ENCODE peak calls at places on chromosome 12, in eight cellular contexts. E, L, U, M, W, X, D and H are unnamed samples.

GRCh38 chr12:24960222-24960855 is 11.4 kb upstream of the BCAT1 start:
- DNase-seq in E (peak), W (peak), X (peak), L (no peak), D (peak), M (peak), U (no peak), H (peak)

GRCh38 chr12:119328111-119328510 is 6.4 kb upstream of the CCDC60 start:
- DNase-seq in W (peak), D (no peak), X (peak), U (no peak), M (no peak), E (no peak), L (no peak), H (no peak)

GRCh38 chr12:130098301-130099005 is 63.8 kb upstream of the FZD10 start:
- DNase-seq in L (no peak), X (no peak), M (no peak), U (no peak), W (no peak), E (no peak), D (no peak), H (no peak)

GRCh38 chr12:98232753-98233385 is 282.5 kb upstream of the TMPO start:
- DNase-seq in E (no peak), L (no peak), W (no peak), U (no peak), D (no peak), M (no peak), X (no peak), H (no peak)

GRCh38 chr12:66823857-66824570 is 145.1 kb upstream of the GRIP1 start:
- DNase-seq in W (no peak), U (no peak), D (no peak), M (no peak), L (no peak), X (no peak), E (no peak), H (no peak)

GRCh38 chr12:29750131-29750927 is 33.4 kb downstream of the TMTC1 start:
- DNase-seq in E (no peak), W (no peak), L (no peak), U (no peak), M (no peak), X (no peak), D (no peak), H (no peak)

GRCh38 chr12:92509156-92509758 is 193.5 kb upstream of the PLEKHG7 start:
- DNase-seq in D (no peak), L (no peak), X (no peak), W (no peak), M (no peak), E (peak), U (no peak), H (no peak)

GRCh38 chr12:19970116-19970515 is 398.2 kb upstream of the PDE3A start:
- DNase-seq in D (peak), U (no peak), X (no peak), L (no peak), E (peak), M (no peak), W (no peak), H (peak)

GRCh38 chr12:69027411-69027811 is 94.4 kb upstream of the CPM start:
- DNase-seq in U (no peak), E (peak), W (no peak), M (no peak), D (peak), L (no peak), X (no peak), H (peak)

GRCh38 chr12:75528272-75528671 is 16.9 kb upstream of the KRR1 start:
- DNase-seq in X (no peak), D (no peak), W (no peak), L (no peak), E (no peak), M (no peak), U (no peak), H (no peak)

GRCh38 chr12:64696065-64696741 is 63.0 kb downstream of the GNS start:
- DNase-seq in D (peak), X (no peak), U (no peak), L (no peak), E (peak), W (no peak), M (no peak), H (peak)

GRCh38 chr12:15364221-15365170 is 42.2 kb downstream of the PTPRO start:
- DNase-seq in D (peak), M (no peak), W (no peak), U (no peak), X (no peak), L (no peak), E (peak), H (peak)

GRCh38 chr12:95790912-95791849 is 617 bp upstream of the NTN4 start:
- DNase-seq in X (peak), E (peak), L (peak), D (peak), M (peak), W (peak), U (no peak), H (no peak)

GRCh38 chr12:74915718-74916117 is 293.9 kb downstream of the KCNC2 start:
- DNase-seq in U (no peak), L (no peak), X (no peak), M (no peak), W (no peak), E (no peak), D (no peak), H (no peak)

GRCh38 chr12:113959096-113959495 is 7.0 kb downstream of the RBM19 start:
- DNase-seq in X (no peak), W (no peak), U (no peak), E (no peak), L (no peak), M (no peak), D (no peak), H (no peak)

GRCh38 chr12:73598626-73599025 is 939.0 kb upstream of the ATXN7L3B start:
- DNase-seq in U (no peak), L (no peak), X (no peak), M (no peak), W (no peak), D (no peak), E (no peak), H (no peak)

GRCh38 chr12:53623986-53624385 is 2.2 kb downstream of the ATF7 start:
- DNase-seq in L (no peak), E (peak), X (no peak), M (no peak), W (no peak), U (no peak), D (peak), H (peak)
- H3K4me3 ChIP-seq in L (peak), E (peak), X (peak), M (no peak), W (peak), U (peak), D (no peak), H (peak)

GRCh38 chr12:21655594-21655993 is 2.0 kb downstream of the LDHB start:
- DNase-seq in M (no peak), U (no peak), L (no peak), D (no peak), W (no peak), E (no peak), X (no peak), H (no peak)
- H3K4me3 ChIP-seq in M (no peak), U (peak), L (no peak), D (peak), W (peak), E (peak), X (peak), H (peak)

GRCh38 chr12:118053071-118053985 is 7.7 kb downstream of the WSB2 start:
- DNase-seq in M (no peak), D (no peak), E (peak), W (no peak), X (no peak), U (no peak), L (no peak), H (no peak)

GRCh38 chr12:118055865-118056773 is 4.9 kb downstream of the WSB2 start:
- DNase-seq in W (no peak), E (no peak), U (no peak), L (no peak), M (no peak), X (no peak), D (no peak), H (no peak)

GRCh38 chr12:118055144-118055557 is 5.8 kb downstream of the WSB2 start:
- DNase-seq in X (peak), L (no peak), M (peak), U (no peak), E (peak), W (peak), D (no peak), H (peak)

GRCh38 chr12:118050972-118051910 is 9.7 kb downstream of the WSB2 start:
- DNase-seq in D (no peak), E (peak), M (no peak), X (no peak), W (no peak), U (no peak), L (no peak), H (no peak)

GRCh38 chr12:118052324-118053070 is 8.5 kb downstream of the WSB2 start:
- DNase-seq in X (no peak), W (peak), E (peak), M (peak), D (peak), L (peak), U (no peak), H (peak)
- H3K4me3 ChIP-seq in X (no peak), W (no peak), E (no peak), M (no peak), D (no peak), L (peak), U (no peak), H (no peak)

DNA sequence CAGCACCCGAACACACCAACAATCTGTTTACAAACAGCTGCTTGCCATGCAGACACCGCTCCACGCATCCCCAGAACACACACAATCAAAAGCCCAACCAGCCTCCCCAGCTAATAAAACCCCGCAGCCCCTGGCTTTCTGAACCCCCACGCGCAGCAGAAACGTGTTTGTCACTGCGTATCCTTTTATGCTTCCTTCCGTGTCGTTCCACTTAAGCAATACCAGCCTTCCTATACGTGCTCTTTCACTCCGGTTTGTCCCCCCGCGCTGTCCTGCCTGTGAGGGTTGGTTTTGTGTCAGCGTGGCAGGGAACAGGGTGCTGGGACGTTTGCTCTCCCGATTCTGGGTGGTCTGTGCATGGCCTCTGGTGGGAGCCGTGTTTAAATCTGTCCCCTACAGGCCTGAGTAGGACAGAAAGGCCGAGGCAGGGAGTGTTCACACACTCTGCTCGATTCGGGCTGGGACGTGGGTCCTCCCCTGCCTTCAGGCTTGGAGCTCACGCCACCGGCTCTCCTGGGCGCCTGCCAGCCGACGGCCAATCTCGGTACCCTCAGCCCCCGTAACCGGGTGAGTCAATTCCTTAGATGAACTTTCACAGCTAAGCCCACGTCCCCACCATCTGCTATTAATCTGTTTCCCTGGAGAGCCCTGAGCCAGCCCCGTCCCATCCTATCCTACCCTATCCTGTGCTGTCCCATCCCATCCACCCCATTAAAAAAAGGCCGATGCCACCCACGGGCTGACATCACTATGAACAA is 60.0 kb downstream of the NOC4L start:
- DNase-seq in L (no peak), U (no peak), E (no peak), D (no peak), M (no peak), X (no peak), W (no peak), H (no peak)
- H3K4me3 ChIP-seq in L (no peak), U (no peak), E (no peak), D (no peak), M (no peak), X (no peak), W (no peak), H (no peak)

GRCh38 chr12:49548481-49548821 is 9.6 kb downstream of the KCNH3 start:
- DNase-seq in X (no peak), W (no peak), L (no peak), E (no peak), D (no peak), U (no peak), M (no peak), H (no peak)

GRCh38 chr12:49549735-49550710 is 11.2 kb downstream of the KCNH3 start:
- DNase-seq in L (no peak), M (no peak), D (no peak), U (no peak), E (no peak), X (no peak), W (peak), H (no peak)

GRCh38 chr12:49547090-49547690 is 8.4 kb downstream of the KCNH3 start:
- DNase-seq in X (no peak), M (no peak), W (no peak), E (no peak), D (no peak), U (no peak), L (no peak), H (no peak)

GRCh38 chr12:49550853-49551252 is 12.0 kb downstream of the KCNH3 start:
- DNase-seq in X (no peak), M (no peak), L (no peak), U (no peak), E (no peak), W (peak), D (no peak), H (no peak)

GRCh38 chr12:49548822-49549648 is 10.2 kb downstream of the KCNH3 start:
- DNase-seq in U (peak), M (no peak), L (no peak), E (peak), D (peak), W (peak), X (peak), H (no peak)
- H3K4me3 ChIP-seq in U (peak), M (no peak), L (peak), E (peak), D (no peak), W (no peak), X (peak), H (peak)

DNA sequence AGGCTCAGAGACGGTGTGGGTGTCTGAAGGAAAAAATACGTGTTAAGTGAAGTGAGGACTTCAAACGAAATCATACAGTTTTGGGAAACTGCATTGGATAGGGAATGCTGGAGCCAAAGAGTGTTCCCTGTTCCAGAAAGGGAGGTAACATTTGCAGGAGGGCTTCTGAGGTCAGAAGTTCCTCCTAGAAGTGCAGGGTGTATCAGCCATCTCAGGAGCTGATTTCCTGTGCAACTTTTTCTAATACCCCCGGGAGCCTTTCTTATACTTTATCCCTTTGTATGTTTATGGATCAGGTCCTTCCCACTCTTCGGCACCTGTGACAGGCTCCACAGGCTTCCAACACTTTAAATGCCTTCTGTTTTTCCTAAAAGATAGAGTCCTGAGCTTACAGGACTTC is 24.9 kb downstream of the ZNF664 start:
- DNase-seq in E (no peak), D (no peak), L (no peak), U (no peak), M (no peak), W (no peak), X (no peak), H (no peak)
- H3K4me3 ChIP-seq in E (no peak), D (no peak), L (no peak), U (no peak), M (no peak), W (no peak), X (no peak), H (no peak)

DNA sequence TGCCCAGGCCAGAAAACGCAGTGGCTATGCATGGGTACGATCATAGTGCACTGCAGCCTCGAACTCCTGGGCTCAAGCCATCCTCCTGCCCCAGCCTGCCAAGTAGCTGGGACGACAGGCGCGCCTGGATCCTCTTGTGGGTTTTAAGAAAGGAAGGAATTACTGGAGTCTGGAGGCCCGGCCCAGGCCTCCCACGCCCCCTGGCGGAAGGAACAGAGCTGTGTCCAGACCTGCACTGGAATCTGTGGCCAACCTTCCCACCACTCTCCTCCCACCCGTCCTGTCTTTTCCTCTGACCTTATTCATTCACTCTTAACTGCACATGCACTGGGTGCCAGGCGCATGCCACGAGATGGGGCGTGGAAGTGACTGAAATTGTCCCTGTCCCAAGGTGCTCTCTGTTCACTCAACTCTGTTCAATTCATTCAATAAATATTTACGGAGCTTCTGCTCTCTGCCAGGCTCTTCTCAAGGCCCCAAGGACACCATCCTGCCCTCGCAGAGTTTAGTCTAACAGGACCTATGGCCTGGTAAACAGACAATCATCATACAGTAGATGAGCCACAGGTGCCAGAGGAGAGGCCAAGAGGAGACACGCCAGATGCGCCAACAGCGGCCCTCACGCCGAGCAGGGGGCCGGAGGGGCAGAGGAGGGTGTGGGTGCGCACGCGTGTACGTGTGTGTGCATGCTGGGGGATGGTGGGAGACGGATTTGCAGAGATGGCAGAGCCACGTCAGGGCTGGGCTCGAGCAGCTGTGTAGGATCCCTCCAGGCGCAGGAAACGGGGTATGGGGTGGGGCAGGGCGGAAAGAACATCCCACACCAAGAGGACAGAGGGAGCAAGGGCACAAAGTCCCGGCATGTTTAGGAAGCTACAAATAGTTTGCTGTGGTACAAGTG is 13.7 kb upstream of the TMEM106C start:
- DNase-seq in E (peak), M (peak), X (peak), W (peak), L (peak), U (peak), D (peak), H (peak)
- H3K4me3 ChIP-seq in E (no peak), M (no peak), X (no peak), W (no peak), L (no peak), U (no peak), D (no peak), H (no peak)

GRCh38 chr12:6444704-6445688 is at the start of gene CD27:
- DNase-seq in E (no peak), D (no peak), L (no peak), U (no peak), M (no peak), X (no peak), W (no peak), H (no peak)
- H3K4me3 ChIP-seq in E (no peak), D (no peak), L (no peak), U (no peak), M (no peak), X (no peak), W (no peak), H (no peak)